ENCODE peak calls at places on chromosomes 12 and 14, in four cellular contexts. Q is endothelial cell, P is fibroblast of pulmonary artery, A is astrocyte. Z is an unnamed sample.

GRCh38 chr12:31557707-31558106 is 33.2 kb downstream of the DENND5B start:
- DNase-seq in P (no peak), Q (no peak), A (no peak), Z (no peak)

GRCh38 chr14:28651148-28651547 is 115.4 kb upstream of the FOXG1 start:
- DNase-seq in Q (no peak), P (peak), A (peak), Z (peak)

GRCh38 chr12:126734738-126735137 is 1532.2 kb upstream of the TMEM132C start:
- DNase-seq in P (no peak), A (no peak), Q (no peak), Z (no peak)

GRCh38 chr12:115199831-115200230 is 515.9 kb upstream of the TBX3 start:
- DNase-seq in Q (no peak), P (peak), A (peak), Z (no peak)

GRCh38 chr14:33809456-33809855 is 141.4 kb downstream of the EGLN3 start:
- DNase-seq in P (no peak), A (no peak), Q (no peak), Z (peak)

GRCh38 chr14:30621354-30621953 is 665 bp upstream of the SCFD1 start:
- DNase-seq in P (peak), A (no peak), Q (peak), Z (peak)

GRCh38 chr14:85252011-85252410 is 277.9 kb upstream of the FLRT2 start:
- DNase-seq in Q (no peak), P (peak), A (peak), Z (no peak)

GRCh38 chr12:45989277-45989856 is 1.0 kb downstream of the SCAF11 start:
- DNase-seq in P (peak), A (peak), Q (no peak), Z (no peak)

GRCh38 chr14:58638231-58639205 is 756 bp downstream of the DACT1 start:
- DNase-seq in A (peak), P (peak), Q (no peak), Z (peak)

GRCh38 chr12:104303538-104304151 is at the start of gene EID3:
- DNase-seq in A (peak), Q (peak), P (peak), Z (peak)

GRCh38 chr12:54191550-54192022 is 2.8 kb upstream of the SMUG1 start:
- DNase-seq in P (peak), Q (peak), A (peak), Z (peak)

GRCh38 chr12:67648306-67649164 is at the start of gene DYRK2:
- DNase-seq in A (peak), Q (peak), P (peak), Z (peak)

GRCh38 chr12:50201987-50202521 is 34.9 kb upstream of the CERS5 start:
- DNase-seq in A (peak), Q (no peak), P (peak), Z (no peak)

GRCh38 chr14:79639638-79640037 is 571.7 kb downstream of the DIO2 start:
- DNase-seq in Q (no peak), A (no peak), P (no peak), Z (no peak)

GRCh38 chr12:42277426-42278115 is 39.5 kb upstream of the YAF2 start:
- DNase-seq in Q (no peak), P (no peak), A (no peak), Z (peak)

GRCh38 chr14:74161526-74162158 is 76.9 kb downstream of the LIN52 start:
- DNase-seq in P (no peak), A (no peak), Q (peak), Z (no peak)

GRCh38 chr12:88663001-88663400 is 82.7 kb upstream of the KITLG start:
- DNase-seq in P (peak), A (no peak), Q (no peak), Z (peak)

GRCh38 chr12:13205809-13206559 is 9.5 kb downstream of the EMP1 start:
- DNase-seq in Q (peak), A (peak), P (peak), Z (peak)

GRCh38 chr12:132146772-132147422 is 2.6 kb downstream of the NOC4L start:
- DNase-seq in P (no peak), Q (no peak), A (no peak), Z (no peak)

GRCh38 chr14:58298880-58299664 is 717 bp downstream of the ARID4A start:
- DNase-seq in P (no peak), Q (peak), A (no peak), Z (peak)

GRCh38 chr12:110592078-110592477 is 9.0 kb upstream of the PPTC7 start:
- DNase-seq in A (no peak), P (no peak), Q (no peak), Z (no peak)

GRCh38 chr12:84572186-84572585 is 340.4 kb downstream of the SLC6A15 start:
- DNase-seq in Q (no peak), P (no peak), A (peak), Z (no peak)

GRCh38 chr14:100193417-100194357 is 34.2 kb upstream of the DEGS2 start:
- DNase-seq in A (no peak), P (no peak), Q (no peak), Z (no peak)

GRCh38 chr14:106665814-106666213 is 1139.4 kb downstream of the TMEM121 start:
- DNase-seq in P (no peak), Q (no peak), A (no peak), Z (no peak)
- TF ChIP-seq CTCF in P (no peak), Q (no peak), A (no peak), Z (peak)

GRCh38 chr14:50060871-50061663 is 55.3 kb downstream of the VCPKMT start:
- DNase-seq in P (peak), A (peak), Q (peak), Z (peak)
- TF ChIP-seq CTCF in P (peak), A (peak), Q (peak), Z (peak)

DNA sequence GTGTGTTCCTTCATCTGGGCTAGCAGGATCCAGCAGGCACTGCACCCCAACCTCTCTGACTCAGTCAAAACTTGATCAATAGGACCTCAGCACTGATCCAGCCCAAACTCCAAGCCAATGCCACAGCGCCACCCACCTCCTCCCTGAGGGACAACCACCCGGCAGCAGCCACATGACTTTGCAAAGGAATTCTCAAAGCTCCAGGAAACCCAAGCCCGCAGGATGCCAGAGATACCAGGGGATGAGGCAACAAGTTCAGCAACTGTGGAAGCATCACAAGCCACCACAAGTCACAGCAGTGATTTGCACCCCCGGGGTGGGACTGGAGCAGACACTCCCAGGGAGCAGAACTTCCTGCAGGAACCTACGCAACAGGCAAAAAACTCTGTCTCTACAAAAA is 37.3 kb downstream of the ACTN1 start:
- DNase-seq in Q (peak), A (peak), P (peak), Z (peak)
- TF ChIP-seq CTCF in Q (no peak), A (peak), P (peak), Z (peak)

GRCh38 chr14:104765517-104765916 is 12.6 kb downstream of the SIVA1 start:
- DNase-seq in P (no peak), Q (no peak), A (no peak), Z (no peak)
- TF ChIP-seq CTCF in P (no peak), Q (no peak), A (no peak), Z (no peak)

GRCh38 chr12:535396-535795 is 75.7 kb downstream of the B4GALNT3 start:
- DNase-seq in P (no peak), Q (no peak), A (no peak), Z (no peak)
- TF ChIP-seq CTCF in P (no peak), Q (no peak), A (no peak), Z (no peak)

DNA sequence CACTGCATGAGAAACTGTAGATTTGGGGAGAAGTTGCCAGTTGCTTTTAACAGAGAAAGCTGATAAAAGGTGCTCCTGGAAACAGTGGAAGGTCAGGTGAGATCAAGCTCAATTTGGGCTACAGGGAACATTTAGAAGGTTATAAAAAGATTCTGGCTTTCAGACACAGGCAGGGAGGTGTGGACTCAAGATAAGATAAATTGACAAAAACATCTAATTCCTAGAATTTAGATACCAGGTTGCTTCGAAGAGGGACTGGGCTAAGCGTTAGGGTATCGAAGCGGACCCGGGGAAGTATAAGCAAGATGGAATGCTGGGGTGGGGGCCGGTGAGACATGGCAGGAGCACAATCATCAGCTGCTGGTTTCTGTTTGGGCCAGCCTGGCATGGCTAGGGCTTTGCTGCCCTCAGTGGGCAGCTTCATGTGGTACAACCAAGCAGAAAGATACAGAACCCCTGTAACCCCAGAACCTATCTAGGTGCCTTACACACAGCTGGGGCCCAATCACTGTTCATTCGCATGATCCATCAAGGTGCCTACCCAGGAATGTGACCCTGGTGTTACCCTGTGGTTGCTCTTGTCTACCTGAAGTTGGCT is 15.0 kb upstream of the CELA1 start:
- DNase-seq in P (no peak), A (no peak), Q (no peak), Z (no peak)
- TF ChIP-seq CTCF in P (no peak), A (no peak), Q (no peak), Z (no peak)

DNA sequence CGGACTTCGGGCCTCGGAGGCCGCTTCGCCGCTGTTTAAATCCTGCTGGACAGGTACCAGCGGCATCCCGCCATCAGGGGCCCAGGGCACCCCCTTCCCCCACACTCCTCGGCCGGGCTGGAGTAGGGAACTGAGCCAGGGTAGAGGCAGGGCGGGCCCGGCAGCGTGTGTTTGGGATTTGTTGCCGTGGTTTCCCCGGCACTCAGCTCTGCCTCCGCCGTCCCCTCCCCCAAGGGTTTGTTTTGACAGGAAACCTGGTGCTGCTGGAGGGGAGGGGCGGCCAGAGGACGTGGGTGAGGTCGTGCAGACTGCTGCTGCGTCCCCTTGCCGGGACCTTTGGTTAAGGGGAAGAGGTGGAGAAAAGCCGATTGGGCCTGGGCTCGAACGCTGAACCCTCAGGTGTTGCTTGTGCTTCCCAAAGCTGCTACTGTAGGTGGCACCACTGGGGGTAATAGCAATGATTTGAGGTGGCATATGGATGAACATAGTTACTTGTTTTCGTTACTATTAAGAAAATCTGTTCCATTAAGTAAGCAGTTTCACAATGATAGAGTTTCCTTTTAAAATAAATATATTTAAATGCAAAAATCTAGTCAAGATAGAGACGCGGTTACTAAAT is 778 bp downstream of the TCP11L2 start:
- DNase-seq in Q (peak), P (peak), A (peak), Z (peak)
- TF ChIP-seq CTCF in Q (no peak), P (no peak), A (no peak), Z (no peak)

GRCh38 chr14:51552275-51552674 is 99.4 kb upstream of the FRMD6 start:
- DNase-seq in Q (peak), P (no peak), A (no peak), Z (no peak)

GRCh38 chr14:51554339-51554920 is 97.3 kb upstream of the FRMD6 start:
- DNase-seq in P (peak), Q (no peak), A (peak), Z (no peak)

GRCh38 chr14:51552768-51553426 is 98.8 kb upstream of the FRMD6 start:
- DNase-seq in P (no peak), Q (no peak), A (no peak), Z (no peak)

GRCh38 chr14:51554953-51555352 is 96.8 kb upstream of the FRMD6 start:
- DNase-seq in Q (no peak), P (peak), A (no peak), Z (no peak)
- TF ChIP-seq CTCF in Q (no peak), P (peak), A (peak), Z (peak)